ENCODE peak calls at places on chromosomes 11 and 22, in five cellular contexts. Z, C, Y, P and B are unnamed samples.

GRCh38 chr11:122523841-122524531 is 131.5 kb upstream of the UBASH3B start:
- DNase-seq in P (peak), Y (no peak), C (no peak), Z (peak), B (no peak)

GRCh38 chr22:17633217-17633997 is 4.9 kb upstream of the ATP6V1E1 start:
- DNase-seq in C (no peak), Y (no peak), P (no peak), Z (peak), B (no peak)

GRCh38 chr11:119607726-119608125 is 121.3 kb downstream of the NECTIN1 start:
- DNase-seq in P (no peak), Y (no peak), C (no peak), Z (no peak), B (no peak)

GRCh38 chr11:61198391-61198790 is 4.9 kb upstream of the PGA3 start:
- DNase-seq in C (no peak), Z (no peak), P (no peak), Y (no peak), B (no peak)

GRCh38 chr11:128516467-128516778 is 70.9 kb downstream of the ETS1 start:
- DNase-seq in Y (no peak), P (no peak), Z (no peak), C (no peak), B (no peak)

GRCh38 chr11:100735949-100736675 is 49.0 kb downstream of the ARHGAP42 start:
- DNase-seq in C (no peak), Z (peak), Y (no peak), P (no peak), B (no peak)

GRCh38 chr11:26410967-26411366 is 79.0 kb downstream of the ANO3 start:
- DNase-seq in P (no peak), Z (no peak), Y (no peak), C (no peak), B (no peak)

GRCh38 chr11:67295846-67296245 is 6.7 kb downstream of the ANKRD13D start:
- DNase-seq in C (no peak), Z (no peak), P (no peak), Y (no peak), B (no peak)

GRCh38 chr22:28544431-28544868 is 135.2 kb downstream of the TTC28 start:
- DNase-seq in Z (no peak), Y (no peak), C (no peak), P (no peak), B (no peak)

GRCh38 chr11:128412847-128413791 is 174.2 kb downstream of the ETS1 start:
- DNase-seq in Y (no peak), C (no peak), Z (no peak), P (no peak), B (no peak)

GRCh38 chr11:79060081-79060480 is 380.7 kb downstream of the TENM4 start:
- DNase-seq in Z (no peak), P (peak), Y (no peak), C (no peak), B (no peak)

GRCh38 chr11:132988381-132988780 is 543.9 kb downstream of the OPCML start:
- DNase-seq in Y (no peak), Z (no peak), C (no peak), P (no peak), B (no peak)

GRCh38 chr11:63916837-63917684 is at the start of gene RCOR2:
- DNase-seq in P (peak), Y (peak), Z (peak), C (peak), B (peak)

GRCh38 chr11:105244157-105244820 is 104.7 kb upstream of the CARD18 start:
- DNase-seq in Z (no peak), C (peak), P (no peak), Y (no peak), B (no peak)

GRCh38 chr11:132472411-132473205 is 1059.7 kb downstream of the OPCML start:
- DNase-seq in P (no peak), Z (no peak), Y (no peak), C (no peak), B (no peak)

GRCh38 chr11:116078101-116078561 is 573.9 kb upstream of the CADM1 start:
- DNase-seq in Y (no peak), P (peak), C (no peak), Z (peak), B (no peak)

GRCh38 chr11:126391970-126392637 is 36.6 kb downstream of the ST3GAL4 start:
- DNase-seq in Z (peak), Y (no peak), P (no peak), C (no peak), B (no peak)
- TF ChIP-seq CTCF in Z (peak), Y (no peak), P (peak), C (no peak), B (peak)

GRCh38 chr11:108226036-108226435 is 3.2 kb downstream of the ATM start:
- DNase-seq in Z (no peak), Y (no peak), C (no peak), P (no peak), B (no peak)

GRCh38 chr11:108223449-108224149 is 732 bp downstream of the ATM start:
- DNase-seq in P (no peak), C (no peak), Z (no peak), Y (no peak), B (peak)

GRCh38 chr11:108224908-108225786 is 2.3 kb downstream of the ATM start:
- DNase-seq in P (no peak), Y (no peak), C (no peak), Z (no peak), B (no peak)

GRCh38 chr11:108222686-108223448 is at the start of gene ATM:
- DNase-seq in P (peak), C (peak), Y (peak), Z (peak), B (peak)

DNA sequence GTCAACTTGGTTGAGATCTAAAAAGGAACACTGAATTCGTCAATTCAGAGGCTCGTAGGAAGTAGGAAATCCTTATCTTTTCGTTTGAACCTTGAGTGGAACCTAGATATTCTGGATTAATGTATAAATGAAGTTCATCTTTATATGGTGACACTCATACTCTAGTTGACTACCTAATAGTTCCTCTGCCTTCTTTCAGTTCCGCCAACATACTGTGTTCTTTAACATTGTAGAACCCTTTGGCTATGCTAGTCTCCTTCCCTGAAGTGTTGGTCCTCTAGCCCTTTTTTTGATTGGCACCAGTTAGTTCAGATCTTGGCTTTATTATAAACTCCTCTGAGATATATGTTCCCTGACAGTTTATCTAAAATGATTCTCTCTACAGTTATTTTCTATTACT is 1.5 kb downstream of the ATM start:
- DNase-seq in P (no peak), Y (no peak), Z (no peak), C (no peak), B (no peak)
- H3K9ac ChIP-seq in P (peak), Y (peak), Z (no peak), C (no peak), B (peak)

DNA sequence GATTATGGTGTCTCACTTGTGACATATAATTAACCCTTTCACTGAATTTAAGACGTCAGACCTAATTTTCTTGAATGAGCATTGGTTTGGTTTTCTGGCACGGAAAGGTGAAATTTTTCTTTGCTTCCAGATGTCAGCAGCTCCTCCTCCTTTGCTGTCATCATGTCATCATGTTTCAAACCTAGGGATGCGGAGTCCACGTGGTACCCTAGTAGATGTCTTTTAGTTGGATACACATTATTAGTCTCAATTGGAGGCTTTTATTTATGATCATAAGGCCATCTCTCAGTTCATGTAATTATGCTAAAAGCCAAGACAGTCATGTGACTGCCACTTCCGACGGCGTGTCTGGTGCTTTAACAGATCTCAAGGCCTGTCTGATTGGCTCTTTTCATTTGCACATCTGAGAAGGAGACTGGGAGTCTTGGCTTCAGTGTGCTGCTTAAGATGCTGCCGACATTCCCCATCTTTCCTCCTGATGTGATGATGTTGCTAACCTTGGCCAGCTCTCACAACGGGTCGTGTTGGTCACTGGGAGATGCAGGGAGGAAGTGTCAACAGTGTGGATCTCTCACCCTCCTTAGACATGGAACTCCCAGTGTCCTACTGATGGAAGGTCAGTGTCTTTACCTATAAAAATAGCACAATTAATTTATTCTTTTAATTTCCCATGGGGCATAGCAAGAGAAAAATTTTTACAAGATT is 134.2 kb downstream of the HIPK3 start:
- DNase-seq in Y (no peak), C (no peak), P (no peak), Z (no peak), B (no peak)
- TF ChIP-seq CTCF in Y (no peak), C (no peak), P (no peak), Z (no peak), B (no peak)

GRCh38 chr11:7513210-7514098 is at the start of gene PPFIBP2:
- DNase-seq in Z (peak), Y (peak), P (peak), C (peak), B (no peak)
- H3K9ac ChIP-seq in Z (peak), Y (peak), P (peak), C (no peak), B (no peak)

GRCh38 chr11:96390403-96390830 is 604 bp downstream of the JRKL start:
- DNase-seq in P (peak), Y (no peak), Z (no peak), C (peak), B (no peak)

GRCh38 chr11:96388891-96389603 is 665 bp downstream of the CCDC82 start:
- DNase-seq in P (peak), C (peak), Y (no peak), Z (no peak), B (no peak)

GRCh38 chr11:96389604-96390402 is at the start of the genes CCDC82 and JRKL:
- DNase-seq in Z (peak), C (peak), P (peak), Y (peak), B (peak)

GRCh38 chr11:96393753-96394348 is 4.0 kb downstream of the JRKL start:
- DNase-seq in C (peak), P (peak), Y (no peak), Z (no peak), B (peak)

DNA sequence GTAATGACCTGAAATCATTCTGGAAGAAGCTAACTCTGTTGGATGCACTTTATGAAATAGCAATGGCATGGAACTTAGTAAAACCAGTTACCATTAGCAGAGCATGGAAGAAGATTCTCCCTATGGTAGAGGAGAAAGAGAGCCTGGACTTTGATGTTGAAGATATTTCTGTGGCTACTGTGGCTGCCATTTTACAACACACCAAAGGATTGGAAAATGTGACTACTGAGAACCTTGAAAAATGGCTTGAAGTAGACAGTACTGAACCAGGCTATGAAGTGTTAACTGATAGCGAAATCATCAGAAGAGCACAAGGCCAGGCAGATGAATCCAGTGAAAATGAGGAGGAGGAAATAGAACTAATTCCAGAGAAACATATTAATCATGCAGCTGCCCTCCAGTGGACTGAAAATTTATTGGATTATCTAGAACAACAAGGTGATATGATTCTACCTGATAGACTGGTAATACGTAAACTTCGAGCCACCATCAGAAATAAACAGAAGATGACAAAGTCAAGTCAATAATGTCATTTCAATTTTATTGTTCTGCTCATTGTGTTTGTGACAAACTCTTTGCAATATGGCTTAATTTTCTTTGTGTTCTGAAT is 2.0 kb downstream of the JRKL start:
- DNase-seq in Y (no peak), C (no peak), Z (no peak), P (no peak), B (no peak)
- TF ChIP-seq CTCF in Y (no peak), C (no peak), Z (no peak), P (peak), B (no peak)

GRCh38 chr22:21652547-21653545 is 10.7 kb downstream of the SDF2L1 start:
- DNase-seq in P (no peak), Z (no peak), Y (no peak), C (no peak), B (peak)
- H3K9ac ChIP-seq in P (peak), Z (peak), Y (no peak), C (peak), B (peak)

GRCh38 chr22:35043932-35044319 is 22.0 kb upstream of the ISX start:
- DNase-seq in Z (no peak), C (no peak), Y (no peak), P (no peak), B (no peak)

GRCh38 chr22:35046744-35047462 is 19.1 kb upstream of the ISX start:
- DNase-seq in P (no peak), C (no peak), Y (no peak), Z (peak), B (no peak)

GRCh38 chr22:35044607-35045390 is 21.2 kb upstream of the ISX start:
- DNase-seq in P (no peak), Y (no peak), C (no peak), Z (peak), B (no peak)

GRCh38 chr22:35045451-35045850 is 20.5 kb upstream of the ISX start:
- DNase-seq in Z (no peak), P (no peak), C (no peak), Y (no peak), B (no peak)

GRCh38 chr22:35043251-35043931 is 22.6 kb upstream of the ISX start:
- DNase-seq in C (no peak), Y (no peak), Z (peak), P (no peak), B (no peak)
- TF ChIP-seq CTCF in C (no peak), Y (peak), Z (peak), P (peak), B (peak)